ENCODE peak calls at places on chromosomes 5 and 9, in six cellular contexts. One of them, this sample, is unnamed.

GRCh38 chr5:53191766-53192165 is 82.2 kb upstream of the MOCS2 start:
- DNase-seq in H1: no peak
- DNase-seq in endodermal cell: no peak
- DNase-seq in HCT116: no peak
- DNase-seq in Panc1: no peak
- DNase-seq in ovary: no peak
- DNase-seq in this sample: no peak

GRCh38 chr9:138010274-138010800 is 132.8 kb downstream of the CACNA1B start:
- DNase-seq in H1: no peak
- DNase-seq in endodermal cell: no peak
- DNase-seq in HCT116: no peak
- DNase-seq in Panc1: no peak
- DNase-seq in ovary: no peak
- DNase-seq in this sample: no peak

GRCh38 chr9:83062011-83062652 is 810 bp downstream of the RASEF start:
- DNase-seq in H1: peak; percentile 60
- DNase-seq in endodermal cell: peak; percentile 85
- DNase-seq in HCT116: no peak
- DNase-seq in Panc1: no peak
- DNase-seq in ovary: no peak
- DNase-seq in this sample: peak; percentile 84

GRCh38 chr9:114155967-114156294 is 594 bp downstream of the COL27A1 start:
- DNase-seq in H1: peak; percentile 72
- DNase-seq in endodermal cell: peak; percentile 78
- DNase-seq in HCT116: no peak
- DNase-seq in Panc1: no peak
- DNase-seq in ovary: peak; percentile 68
- DNase-seq in this sample: no peak

GRCh38 chr9:69322256-69322655 is 2.8 kb upstream of the ENTREP1 start:
- DNase-seq in H1: no peak
- DNase-seq in endodermal cell: no peak
- DNase-seq in HCT116: no peak
- DNase-seq in Panc1: no peak
- DNase-seq in ovary: no peak
- DNase-seq in this sample: no peak

GRCh38 chr9:110146371-110146770 is 61.6 kb downstream of the C9orf152 start:
- DNase-seq in H1: no peak
- DNase-seq in endodermal cell: no peak
- DNase-seq in HCT116: no peak
- DNase-seq in Panc1: no peak
- DNase-seq in ovary: no peak
- DNase-seq in this sample: no peak

GRCh38 chr5:107519900-107520354 is 150.8 kb downstream of the EFNA5 start:
- DNase-seq in H1: no peak
- DNase-seq in endodermal cell: no peak
- DNase-seq in HCT116: no peak
- DNase-seq in Panc1: no peak
- DNase-seq in ovary: no peak
- DNase-seq in this sample: no peak

GRCh38 chr5:150247726-150248125 is 41.8 kb downstream of the CAMK2A start:
- DNase-seq in H1: no peak
- DNase-seq in endodermal cell: no peak
- DNase-seq in HCT116: no peak
- DNase-seq in Panc1: no peak
- DNase-seq in ovary: no peak
- DNase-seq in this sample: no peak

GRCh38 chr9:131398204-131398603 is 4.3 kb downstream of the PRRC2B start:
- DNase-seq in H1: no peak
- DNase-seq in endodermal cell: no peak
- DNase-seq in HCT116: no peak
- DNase-seq in Panc1: no peak
- DNase-seq in ovary: no peak
- DNase-seq in this sample: no peak

GRCh38 chr9:99813739-99814138 is 7.9 kb upstream of the NR4A3 start:
- DNase-seq in H1: no peak
- DNase-seq in endodermal cell: no peak
- DNase-seq in HCT116: no peak
- DNase-seq in Panc1: no peak
- DNase-seq in ovary: no peak
- DNase-seq in this sample: no peak

GRCh38 chr5:14958196-14958595 is 86.6 kb upstream of the ANKH start:
- DNase-seq in H1: no peak
- DNase-seq in endodermal cell: no peak
- DNase-seq in HCT116: no peak
- DNase-seq in Panc1: no peak
- DNase-seq in ovary: no peak
- DNase-seq in this sample: no peak

GRCh38 chr5:96243862-96244261 is 189.2 kb downstream of the PCSK1 start:
- DNase-seq in H1: no peak
- DNase-seq in endodermal cell: no peak
- DNase-seq in HCT116: no peak
- DNase-seq in Panc1: no peak
- DNase-seq in ovary: no peak
- DNase-seq in this sample: no peak

GRCh38 chr9:129111762-129112151 is 542 bp downstream of the PTPA start:
- DNase-seq in H1: no peak
- DNase-seq in endodermal cell: peak; percentile 77
- DNase-seq in HCT116: no peak
- DNase-seq in Panc1: no peak
- DNase-seq in ovary: no peak
- DNase-seq in this sample: peak; percentile 77

GRCh38 chr9:5629312-5630037 is 568 bp downstream of the RIC1 start:
- DNase-seq in H1: no peak
- DNase-seq in endodermal cell: peak; percentile 82
- DNase-seq in HCT116: no peak
- DNase-seq in Panc1: no peak
- DNase-seq in ovary: no peak
- DNase-seq in this sample: peak; percentile 84

GRCh38 chr5:17732351-17732923 is 98.2 kb downstream of the TAF11L14 start:
- DNase-seq in H1: no peak
- DNase-seq in endodermal cell: no peak
- DNase-seq in HCT116: no peak
- DNase-seq in Panc1: no peak
- DNase-seq in ovary: no peak
- DNase-seq in this sample: no peak

GRCh38 chr5:168364151-168364661 is 72.8 kb downstream of the WWC1 start:
- DNase-seq in H1: no peak
- DNase-seq in endodermal cell: peak; percentile 56
- DNase-seq in HCT116: peak; percentile 19
- DNase-seq in Panc1: no peak
- DNase-seq in ovary: no peak
- DNase-seq in this sample: no peak

GRCh38 chr5:112703866-112704820 is 33.5 kb upstream of the APC start:
- DNase-seq in H1: no peak
- DNase-seq in endodermal cell: no peak
- DNase-seq in HCT116: no peak
- DNase-seq in Panc1: no peak
- DNase-seq in ovary: no peak
- DNase-seq in this sample: no peak

GRCh38 chr5:176628406-176629228 is 1.7 kb downstream of the SNCB start:
- DNase-seq in H1: no peak
- DNase-seq in endodermal cell: no peak
- DNase-seq in HCT116: no peak
- DNase-seq in Panc1: no peak
- DNase-seq in ovary: no peak
- DNase-seq in this sample: no peak

GRCh38 chr9:394347-395052 is 179.8 kb downstream of the DOCK8 start:
- DNase-seq in H1: no peak
- DNase-seq in endodermal cell: no peak
- DNase-seq in HCT116: no peak
- DNase-seq in Panc1: no peak
- DNase-seq in ovary: no peak
- DNase-seq in this sample: no peak

GRCh38 chr5:54861212-54861894 is 124.0 kb downstream of the ESM1 start:
- DNase-seq in H1: no peak
- DNase-seq in endodermal cell: no peak
- DNase-seq in HCT116: no peak
- DNase-seq in Panc1: no peak
- DNase-seq in ovary: no peak
- DNase-seq in this sample: no peak

GRCh38 chr5:40409600-40409999 is 270.1 kb upstream of the PTGER4 start:
- DNase-seq in H1: no peak
- DNase-seq in endodermal cell: no peak
- DNase-seq in HCT116: no peak
- DNase-seq in Panc1: no peak
- DNase-seq in ovary: no peak
- DNase-seq in this sample: no peak

GRCh38 chr9:128818839-128819715 is 777 bp downstream of the ENDOG start:
- DNase-seq in H1: peak; percentile 81
- DNase-seq in endodermal cell: peak; percentile 82
- DNase-seq in HCT116: no peak
- DNase-seq in Panc1: no peak
- DNase-seq in ovary: peak; percentile 48
- DNase-seq in this sample: peak; percentile 81

GRCh38 chr9:98066235-98066634 is 9.7 kb downstream of the NANS start:
- DNase-seq in H1: no peak
- DNase-seq in endodermal cell: no peak
- DNase-seq in HCT116: no peak
- DNase-seq in Panc1: no peak
- DNase-seq in ovary: no peak
- DNase-seq in this sample: no peak

GRCh38 chr5:82374637-82375036 is 96.5 kb upstream of the RPS23 start:
- DNase-seq in H1: no peak
- DNase-seq in endodermal cell: no peak
- DNase-seq in HCT116: no peak
- DNase-seq in Panc1: no peak
- DNase-seq in ovary: no peak
- DNase-seq in this sample: no peak

GRCh38 chr9:77021289-77021927 is 2.0 kb downstream of the FOXB2 start:
- DNase-seq in H1: no peak
- DNase-seq in endodermal cell: no peak
- DNase-seq in HCT116: no peak
- DNase-seq in Panc1: no peak
- DNase-seq in ovary: no peak
- DNase-seq in this sample: no peak

GRCh38 chr5:169299146-169299545 is 1.8 kb downstream of the SLIT3 start:
- DNase-seq in H1: no peak
- DNase-seq in endodermal cell: no peak
- DNase-seq in HCT116: no peak
- DNase-seq in Panc1: no peak
- DNase-seq in ovary: no peak
- DNase-seq in this sample: no peak

GRCh38 chr5:180126716-180127681 is 55.4 kb upstream of the RNF130 start:
- DNase-seq in H1: peak; percentile 87
- DNase-seq in endodermal cell: peak; percentile 80
- DNase-seq in HCT116: no peak
- DNase-seq in Panc1: no peak
- DNase-seq in ovary: no peak
- DNase-seq in this sample: peak; percentile 72

GRCh38 chr9:109497193-109498165 is 628 bp downstream of the PTPN3 start:
- DNase-seq in H1: no peak
- DNase-seq in endodermal cell: peak; percentile 67
- DNase-seq in HCT116: no peak
- DNase-seq in Panc1: no peak
- DNase-seq in ovary: no peak
- DNase-seq in this sample: no peak

GRCh38 chr9:117672397-117672796 is 31.8 kb upstream of the TLR4 start:
- DNase-seq in H1: no peak
- DNase-seq in endodermal cell: no peak
- DNase-seq in HCT116: no peak
- DNase-seq in Panc1: peak; percentile 15
- DNase-seq in ovary: no peak
- DNase-seq in this sample: no peak

GRCh38 chr9:124493794-124494479 is 13.3 kb downstream of the NR5A1 start:
- DNase-seq in H1: no peak
- DNase-seq in endodermal cell: no peak
- DNase-seq in HCT116: no peak
- DNase-seq in Panc1: no peak
- DNase-seq in ovary: no peak
- DNase-seq in this sample: no peak

DNA sequence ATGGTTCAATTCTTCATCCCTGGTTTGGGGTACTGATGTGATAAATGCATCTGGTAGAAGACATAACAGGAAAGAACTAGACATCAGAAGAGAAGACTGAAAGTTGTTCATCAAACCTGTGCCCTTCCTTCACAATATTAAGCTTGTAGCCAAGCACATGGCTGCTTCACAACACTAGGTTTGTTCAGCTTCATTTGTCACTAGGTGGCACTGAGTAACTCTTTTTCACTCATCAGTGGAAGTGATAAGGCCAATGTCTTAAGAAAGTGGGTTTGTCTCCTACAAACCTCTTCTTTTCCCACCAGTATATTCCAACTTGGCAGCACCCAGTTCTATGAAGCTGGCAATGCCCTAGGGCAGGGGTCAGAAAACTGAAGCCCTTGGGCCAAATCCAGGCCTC is 26.9 kb downstream of the ZNF484 start:
- DNase-seq in H1: no peak
- DNase-seq in endodermal cell: no peak
- DNase-seq in HCT116: no peak
- DNase-seq in Panc1: no peak
- DNase-seq in ovary: no peak
- DNase-seq in this sample: no peak
- TF ChIP-seq CTCF in H1: peak; percentile 33
- TF ChIP-seq CTCF in endodermal cell: peak; percentile 14
- TF ChIP-seq CTCF in HCT116: no peak
- TF ChIP-seq CTCF in Panc1: no peak
- TF ChIP-seq CTCF in ovary: no peak
- TF ChIP-seq CTCF in this sample: no peak

GRCh38 chr9:70933318-70933717 is 188.1 kb downstream of the TRPM3 start:
- DNase-seq in H1: no peak
- DNase-seq in endodermal cell: no peak
- DNase-seq in HCT116: no peak
- DNase-seq in Panc1: no peak
- DNase-seq in ovary: no peak
- DNase-seq in this sample: no peak
- H3K36me3 ChIP-seq in H1: no peaks in the 10 kb centered on the region
- H3K36me3 ChIP-seq in endodermal cell: no peaks in the 10 kb centered on the region
- H3K36me3 ChIP-seq in HCT116: no peaks in the 10 kb centered on the region
- H3K36me3 ChIP-seq in Panc1: no peaks in the 10 kb centered on the region
- H3K36me3 ChIP-seq in ovary: no peaks in the 10 kb centered on the region
- H3K36me3 ChIP-seq in this sample: no peaks in the 10 kb centered on the region

GRCh38 chr9:65411901-65412300 is 126.9 kb upstream of the FOXD4L5 start:
- DNase-seq in H1: no peak
- DNase-seq in endodermal cell: no peak
- DNase-seq in HCT116: no peak
- DNase-seq in Panc1: no peak
- DNase-seq in ovary: no peak
- DNase-seq in this sample: peak; percentile 43
- H3K9me3 ChIP-seq in H1: no peaks in the 10 kb centered on the region
- H3K9me3 ChIP-seq in endodermal cell: peaks cover 25% of the 10 kb centered on the region
- H3K9me3 ChIP-seq in HCT116: no peaks in the 10 kb centered on the region
- H3K9me3 ChIP-seq in Panc1: no peaks in the 10 kb centered on the region
- H3K9me3 ChIP-seq in ovary: no peaks in the 10 kb centered on the region
- H3K9me3 ChIP-seq in this sample: no peaks in the 10 kb centered on the region

GRCh38 chr9:115213777-115214428 is 95.9 kb upstream of the TNC start:
- DNase-seq in H1: no peak
- DNase-seq in endodermal cell: no peak
- DNase-seq in HCT116: no peak
- DNase-seq in Panc1: no peak
- DNase-seq in ovary: no peak
- DNase-seq in this sample: no peak
- TF ChIP-seq CTCF in H1: no peak
- TF ChIP-seq CTCF in endodermal cell: no peak
- TF ChIP-seq CTCF in HCT116: no peak
- TF ChIP-seq CTCF in Panc1: no peak
- TF ChIP-seq CTCF in ovary: no peak
- TF ChIP-seq CTCF in this sample: no peak

This sample was measured in upper lobe of right lung.